ENCODE peak calls at places on chromosomes 5 and 9, in seven cellular contexts. F, I, P, K, E, V and S are unnamed samples.

GRCh38 chr5:57843016-57843402 is 360.4 kb upstream of the ACTBL2 start:
- DNase-seq in K (no peak), I (no peak), V (no peak), F (no peak), P (no peak), E (no peak), S (no peak)

GRCh38 chr9:80435591-80435990 is 863.8 kb downstream of the TLE4 start:
- DNase-seq in K (no peak), I (no peak), P (no peak), F (no peak), E (no peak), V (no peak), S (no peak)

GRCh38 chr9:102514541-102514940 is 480.6 kb upstream of the CYLC2 start:
- DNase-seq in P (no peak), V (no peak), I (no peak), F (no peak), K (no peak), E (no peak), S (no peak)

GRCh38 chr5:96572864-96573512 is 89.2 kb upstream of the CAST start:
- DNase-seq in V (no peak), I (no peak), F (no peak), E (peak; percentile 99), P (peak; percentile 96), K (no peak), S (no peak)

GRCh38 chr5:62681117-62681850 is 102.7 kb downstream of the LRRC70 start:
- DNase-seq in E (no peak), K (no peak), V (no peak), P (no peak), I (no peak), F (no peak), S (no peak)

GRCh38 chr5:67536892-67537291 is 340.3 kb upstream of the CD180 start:
- DNase-seq in E (no peak), P (no peak), V (no peak), I (no peak), F (no peak), K (no peak), S (no peak)

GRCh38 chr9:116843863-116844620 is 156.9 kb downstream of the TRIM32 start:
- DNase-seq in K (no peak), E (no peak), P (no peak), F (no peak), V (no peak), I (no peak), S (no peak)

GRCh38 chr5:172903790-172904189 is 55.4 kb upstream of the RPL26L1 start:
- DNase-seq in P (peak; percentile 98), V (peak; percentile 81), I (peak; percentile 62), E (peak; percentile 96), K (no peak), F (no peak), S (no peak)

GRCh38 chr9:133657120-133657661 is 21.0 kb downstream of the DBH start:
- DNase-seq in E (peak; percentile 50), P (no peak), I (no peak), F (no peak), V (peak; percentile 37), K (no peak), S (no peak)

GRCh38 chr5:138542120-138542955 is 698 bp downstream of the ETF1 start:
- DNase-seq in P (peak; percentile 39), F (no peak), K (peak; percentile 23), I (peak; percentile 40), E (no peak), V (no peak), S (peak; percentile 17)

GRCh38 chr9:126154182-126154827 is 172.3 kb upstream of the MVB12B start:
- DNase-seq in P (no peak), V (peak; percentile 8), E (no peak), K (no peak), I (peak; percentile 21), F (no peak), S (no peak)

GRCh38 chr9:26462751-26463150 is 429.9 kb downstream of the CAAP1 start:
- DNase-seq in K (no peak), E (no peak), I (no peak), V (no peak), F (no peak), P (no peak), S (no peak)

GRCh38 chr9:16672501-16672900 is 198.0 kb downstream of the BNC2 start:
- DNase-seq in E (no peak), K (no peak), P (no peak), V (no peak), I (no peak), F (no peak), S (no peak)

GRCh38 chr9:93451762-93452709 is 551 bp downstream of the FAM120A start:
- DNase-seq in V (peak; percentile 51), F (peak; percentile 58), K (peak; percentile 67), I (peak; percentile 64), E (peak; percentile 48), P (peak; percentile 52), S (peak; percentile 59)

GRCh38 chr5:83729389-83729788 is 8.7 kb upstream of the HAPLN1 start:
- DNase-seq in P (no peak), V (no peak), I (no peak), F (no peak), E (no peak), K (no peak), S (no peak)

GRCh38 chr5:83726912-83727311 is 6.3 kb upstream of the HAPLN1 start:
- DNase-seq in I (no peak), V (no peak), E (no peak), F (no peak), P (no peak), K (no peak), S (no peak)

GRCh38 chr5:83731638-83732037 is 11.0 kb upstream of the HAPLN1 start:
- DNase-seq in E (no peak), P (no peak), I (no peak), K (no peak), V (no peak), F (no peak), S (no peak)
- TF ChIP-seq CTCF in E (no peak), P (no peak), I (no peak), K (no peak), V (no peak), F (no peak), S (no peak)

DNA sequence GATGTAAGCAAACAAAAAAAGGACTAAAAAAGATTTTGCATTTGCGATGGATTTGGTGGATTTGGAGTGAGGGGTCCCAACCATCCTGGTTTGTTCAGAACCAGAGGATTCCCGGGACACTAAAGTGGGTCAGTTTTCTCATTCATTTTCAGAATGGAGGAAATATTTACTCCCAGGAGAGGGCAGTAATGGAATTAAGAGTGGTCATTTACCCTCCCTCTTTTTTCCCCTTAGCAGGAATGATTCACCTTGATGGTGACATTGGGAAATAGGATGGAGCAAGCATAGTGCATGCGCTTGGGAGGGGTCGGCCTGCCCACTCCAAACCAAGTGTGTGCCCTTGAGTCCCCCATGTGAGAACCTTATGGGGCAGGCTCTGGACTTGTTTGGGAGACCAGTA is 164.2 kb upstream of the PUM3 start:
- DNase-seq in K (no peak), V (no peak), I (no peak), E (no peak), P (peak; percentile 17), F (no peak), S (no peak)
- TF ChIP-seq CTCF in K (no peak), V (no peak), I (no peak), E (no peak), P (no peak), F (no peak), S (no peak)

DNA sequence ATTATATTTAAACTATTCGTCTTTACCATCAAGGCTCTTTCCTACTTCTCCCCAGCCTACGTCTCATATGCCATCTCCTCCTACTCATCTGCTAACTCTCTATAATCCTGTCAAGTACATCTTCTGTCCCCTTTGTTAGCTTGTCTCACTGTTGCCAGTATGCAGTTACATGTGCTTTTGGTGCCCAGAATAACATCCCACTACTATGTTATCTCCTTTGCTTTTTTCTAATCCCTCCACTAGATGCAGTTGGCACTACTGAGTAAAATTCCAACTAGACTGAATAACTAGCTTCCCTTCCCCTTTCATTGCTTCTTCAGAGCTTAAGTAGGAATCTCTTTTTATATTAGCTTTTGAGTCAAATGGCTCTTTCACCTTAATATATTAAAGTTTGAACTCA is 3.0 kb upstream of the ARRDC3 start:
- DNase-seq in K (no peak), F (no peak), I (no peak), E (peak; percentile 12), P (no peak), V (no peak), S (no peak)
- TF ChIP-seq CTCF in K (no peak), F (no peak), I (no peak), E (no peak), P (no peak), V (no peak), S (no peak)

GRCh38 chr5:21573915-21574314 is 1279.2 kb downstream of the CDH12 start:
- DNase-seq in F (no peak), P (no peak), E (no peak), K (no peak), I (no peak), V (no peak), S (no peak)
- TF ChIP-seq CTCF in F (no peak), P (no peak), E (no peak), K (no peak), I (no peak), V (no peak), S (no peak)

DNA sequence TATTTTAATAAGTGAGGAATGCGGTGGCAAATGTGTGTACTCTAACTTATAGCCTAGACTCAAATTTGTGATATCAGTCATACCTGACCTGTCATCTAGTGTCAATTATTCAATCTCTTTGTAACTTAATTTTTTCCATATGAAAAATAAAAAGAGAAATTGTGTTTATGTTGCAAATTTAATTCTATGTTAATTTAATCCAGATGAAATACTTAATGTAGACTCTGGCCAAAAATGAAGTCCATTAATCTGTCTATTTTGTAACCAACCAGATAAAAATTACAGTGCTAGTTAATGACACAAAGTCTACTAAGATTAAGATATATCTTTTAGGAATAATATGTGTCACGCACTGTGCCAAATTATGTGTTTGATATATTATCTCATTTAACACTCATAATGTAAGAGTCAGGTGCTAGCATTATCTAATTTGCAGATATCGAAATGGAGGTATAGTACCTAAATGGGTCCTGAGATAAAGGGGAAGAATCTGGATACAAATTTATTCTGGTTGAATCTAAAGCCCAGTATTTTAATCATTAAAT is 712.1 kb downstream of the KCTD16 start:
- DNase-seq in E (no peak), I (no peak), V (no peak), P (no peak), F (no peak), K (no peak), S (no peak)
- TF ChIP-seq CTCF in E (no peak), I (no peak), V (no peak), P (no peak), F (no peak), K (no peak), S (no peak)